ENCODE peak calls at places on chromosomes 1 and 21, in six cellular contexts. E is body of pancreas, T is lower lobe of right lung, Y is cardiac muscle cell, I is brain microvascular endothelial cell, J is BE2C. M is an unnamed sample. For H3K27me3, the result is how much of the 10 kb centered on the place peaks cover.

GRCh38 chr1:198936371-198937083 is 297.7 kb downstream of the PTPRC start:
- DNase-seq in E (no peak), T (no peak), I (peak), Y (peak), J (peak), M (peak)

GRCh38 chr21:15171546-15171945 is 106.7 kb upstream of the NRIP1 start:
- DNase-seq in Y (no peak), E (no peak), J (no peak), I (no peak), T (no peak), M (no peak)

GRCh38 chr21:27649323-27649722 is 682.4 kb upstream of the ADAMTS5 start:
- DNase-seq in Y (peak), E (no peak), T (no peak), J (no peak), I (peak), M (peak)

GRCh38 chr1:10384219-10384618 is 14.6 kb upstream of the PGD start:
- DNase-seq in T (no peak), Y (no peak), I (no peak), E (no peak), J (no peak), M (no peak)

GRCh38 chr1:2314803-2315710 is 76.3 kb downstream of the MORN1 start:
- DNase-seq in E (peak), Y (peak), I (no peak), T (peak), J (peak), M (peak)

GRCh38 chr1:4726620-4727341 is 72.4 kb downstream of the AJAP1 start:
- DNase-seq in I (no peak), Y (no peak), E (no peak), J (peak), T (no peak), M (no peak)

GRCh38 chr1:156657971-156658319 is 16.0 kb downstream of the BCAN start:
- DNase-seq in T (no peak), J (no peak), Y (no peak), I (no peak), E (no peak), M (no peak)

GRCh38 chr1:239856924-239857323 is 234.8 kb upstream of the FMN2 start:
- DNase-seq in Y (no peak), E (no peak), I (no peak), T (no peak), J (no peak), M (no peak)

GRCh38 chr1:181057079-181057478 is 23.3 kb downstream of the MR1 start:
- DNase-seq in E (no peak), T (no peak), Y (no peak), I (no peak), J (no peak), M (no peak)

GRCh38 chr1:98749152-98749756 is 87.7 kb downstream of the SNX7 start:
- DNase-seq in J (no peak), I (no peak), E (no peak), Y (peak), T (no peak), M (peak)

GRCh38 chr1:196115641-196116040 is 492.6 kb downstream of the KCNT2 start:
- DNase-seq in T (no peak), J (no peak), Y (peak), I (peak), E (peak), M (peak)

GRCh38 chr1:54465351-54465811 is 59.2 kb upstream of the SSBP3 start:
- DNase-seq in J (no peak), E (no peak), I (no peak), T (no peak), Y (no peak), M (no peak)

GRCh38 chr1:210377934-210378333 is 49.2 kb downstream of the HHAT start:
- DNase-seq in J (no peak), E (no peak), T (no peak), I (peak), Y (no peak), M (peak)

GRCh38 chr1:80657707-80658106 is 1143.0 kb upstream of the ADGRL2 start:
- DNase-seq in Y (no peak), J (no peak), I (no peak), T (no peak), E (no peak), M (no peak)

GRCh38 chr1:243465738-243466137 is 209.9 kb downstream of the SDCCAG8 start:
- DNase-seq in Y (no peak), T (no peak), E (no peak), J (no peak), I (no peak), M (no peak)

GRCh38 chr1:110130989-110131388 is 18.7 kb downstream of the UBL4B start:
- DNase-seq in E (no peak), Y (no peak), J (no peak), T (no peak), I (no peak), M (no peak)

GRCh38 chr1:117600325-117600916 is 5.4 kb upstream of the TENT5C start:
- DNase-seq in T (no peak), E (no peak), Y (no peak), I (no peak), J (no peak), M (no peak)

GRCh38 chr1:39639333-39640130 is at the start of gene HEYL:
- DNase-seq in T (peak), J (no peak), Y (peak), I (peak), E (peak), M (peak)

GRCh38 chr21:33691945-33692594 is 49.8 kb downstream of the ITSN1 start:
- DNase-seq in J (no peak), E (no peak), Y (no peak), T (no peak), I (no peak), M (no peak)

GRCh38 chr1:156838972-156839371 is 19.9 kb downstream of the INSRR start:
- DNase-seq in I (no peak), E (no peak), T (no peak), Y (peak), J (peak), M (peak)

GRCh38 chr1:216749219-216749618 is 26.0 kb upstream of the ESRRG start:
- DNase-seq in E (no peak), T (no peak), J (no peak), Y (no peak), I (no peak), M (no peak)

GRCh38 chr1:181608951-181609350 is 125.6 kb downstream of the CACNA1E start:
- DNase-seq in E (no peak), J (no peak), Y (no peak), I (no peak), T (no peak), M (no peak)

GRCh38 chr1:67791261-67791660 is 42.0 kb downstream of the GNG12 start:
- DNase-seq in Y (peak), T (no peak), J (no peak), E (no peak), I (peak), M (no peak)

GRCh38 chr1:220335668-220336067 is 63.4 kb upstream of the RAB3GAP2 start:
- DNase-seq in I (no peak), J (no peak), E (peak), T (peak), Y (no peak), M (no peak)

GRCh38 chr1:39635871-39636210 is 3.6 kb downstream of the HEYL start:
- DNase-seq in E (no peak), J (no peak), Y (no peak), I (no peak), T (no peak), M (no peak)

GRCh38 chr1:7375329-7375728 is 395.8 kb upstream of the VAMP3 start:
- DNase-seq in T (no peak), I (no peak), J (no peak), E (no peak), Y (no peak), M (no peak)

GRCh38 chr1:184457500-184457899 is 70.7 kb downstream of the C1orf21 start:
- DNase-seq in E (no peak), J (peak), I (no peak), T (no peak), Y (peak), M (peak)

GRCh38 chr21:46098303-46099141 is 610 bp downstream of the COL6A2 start:
- DNase-seq in I (no peak), J (no peak), T (peak), E (no peak), Y (peak), M (no peak)

GRCh38 chr1:172286629-172287076 is 133.8 kb upstream of the C1orf105 start:
- DNase-seq in J (no peak), I (peak), E (peak), Y (peak), T (no peak), M (peak)

GRCh38 chr1:1160281-1160930 is 13.3 kb upstream of the TTLL10 start:
- DNase-seq in J (no peak), I (no peak), T (no peak), E (no peak), Y (no peak), M (no peak)

GRCh38 chr1:1156140-1157032 is 17.3 kb upstream of the TTLL10 start:
- DNase-seq in I (no peak), Y (no peak), J (no peak), E (no peak), T (no peak), M (no peak)

GRCh38 chr1:1157426-1157913 is 16.2 kb upstream of the TTLL10 start:
- DNase-seq in T (peak), Y (peak), J (peak), E (peak), I (peak), M (peak)

GRCh38 chr1:1157033-1157365 is 16.7 kb upstream of the TTLL10 start:
- DNase-seq in E (no peak), T (no peak), J (no peak), Y (no peak), I (no peak), M (no peak)

DNA sequence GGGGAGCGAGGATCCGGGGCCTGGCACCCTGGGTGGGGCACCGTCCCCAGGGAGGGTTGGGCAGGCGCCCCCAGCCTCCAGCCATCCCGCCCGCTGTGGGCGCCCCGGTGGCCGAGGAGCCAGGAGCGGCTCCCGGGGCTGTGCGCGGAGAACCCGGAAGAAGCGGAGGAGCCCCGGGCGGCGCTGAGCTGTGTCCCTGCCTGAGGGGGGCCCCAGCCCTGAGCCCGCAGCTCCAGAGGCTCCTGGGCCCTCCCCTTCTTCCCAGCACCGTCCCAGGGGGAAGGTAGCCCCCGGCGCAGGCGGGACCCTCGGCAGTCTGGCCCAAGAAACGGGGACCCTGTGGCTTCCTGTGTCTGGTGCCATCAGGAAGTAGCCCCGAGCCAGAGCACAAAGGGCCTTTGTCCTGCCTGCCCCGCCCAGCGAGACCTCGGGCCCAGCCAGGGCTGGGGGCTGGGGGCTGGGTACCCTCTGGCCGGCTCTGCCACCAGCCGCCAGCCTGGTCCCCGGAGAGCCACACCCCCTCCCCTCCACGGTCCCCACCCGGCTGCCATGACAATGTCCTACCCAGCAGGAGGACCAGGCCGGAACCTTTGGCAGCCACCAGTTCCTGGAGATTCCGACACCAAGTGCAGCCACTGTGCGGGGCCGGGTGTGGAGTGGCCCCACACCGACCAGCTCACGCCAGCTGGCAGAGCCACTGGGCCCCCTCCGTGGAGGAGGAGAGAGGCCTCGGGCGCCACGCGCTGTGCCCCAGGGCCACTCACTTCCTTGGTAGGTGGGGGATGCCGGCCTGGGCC is 15.6 kb upstream of the TTLL10 start:
- DNase-seq in J (peak), Y (peak), I (no peak), E (peak), T (peak), M (peak)
- TF ChIP-seq CTCF in J (no peak), Y (no peak), I (no peak), E (no peak), T (no peak), M (no peak)

GRCh38 chr21:36236052-36236730 is 79.6 kb downstream of the DOP1B start:
- DNase-seq in E (no peak), I (no peak), J (no peak), T (no peak), Y (no peak), M (no peak)
- H3K27me3 ChIP-seq in E (under half), I (under half), J (under half), T (under half), Y (under half), M (under half)

DNA sequence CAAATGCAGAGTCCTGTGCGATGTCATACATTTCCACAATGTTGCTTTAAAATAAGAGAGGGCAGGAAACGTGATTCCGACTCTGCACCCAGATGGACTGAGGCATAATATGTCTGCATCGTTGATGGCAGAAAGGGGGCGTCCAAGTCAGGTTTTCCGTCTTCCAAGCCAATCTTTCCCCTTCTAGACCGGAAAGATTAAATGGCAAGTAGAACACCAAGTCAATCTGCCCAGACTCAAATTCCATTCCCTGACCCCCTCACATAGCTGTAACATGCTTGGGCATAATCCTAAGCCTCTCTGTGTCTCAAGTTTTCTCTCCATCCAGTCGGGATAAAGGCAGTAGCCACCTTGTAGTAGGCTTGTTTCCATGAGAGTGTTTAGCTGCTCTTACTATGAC is 14.4 kb downstream of the PCP4 start:
- DNase-seq in I (no peak), J (no peak), E (no peak), T (no peak), Y (no peak), M (no peak)
- TF ChIP-seq CTCF in I (no peak), J (no peak), E (no peak), T (no peak), Y (no peak), M (no peak)

GRCh38 chr1:24165500-24165899 is 21.6 kb downstream of the IFNLR1 start:
- DNase-seq in E (no peak), I (no peak), J (no peak), Y (no peak), T (no peak), M (no peak)
- H3K27me3 ChIP-seq in E (under half), I (under half), J (under half), Y (under half), T (under half), M (under half)

GRCh38 chr1:235821361-235821981 is 45.2 kb downstream of the LYST start:
- DNase-seq in Y (peak), I (peak), T (no peak), E (no peak), J (no peak), M (peak)
- TF ChIP-seq CTCF in Y (no peak), I (peak), T (no peak), E (no peak), J (no peak), M (no peak)

GRCh38 chr1:17743028-17743706 is 12.0 kb upstream of the ACTL8 start:
- DNase-seq in Y (peak), J (no peak), T (no peak), E (no peak), I (no peak), M (peak)
- H3K27me3 ChIP-seq in Y (under half), J (under half), T (under half), E (under half), I (under half), M (under half)

DNA sequence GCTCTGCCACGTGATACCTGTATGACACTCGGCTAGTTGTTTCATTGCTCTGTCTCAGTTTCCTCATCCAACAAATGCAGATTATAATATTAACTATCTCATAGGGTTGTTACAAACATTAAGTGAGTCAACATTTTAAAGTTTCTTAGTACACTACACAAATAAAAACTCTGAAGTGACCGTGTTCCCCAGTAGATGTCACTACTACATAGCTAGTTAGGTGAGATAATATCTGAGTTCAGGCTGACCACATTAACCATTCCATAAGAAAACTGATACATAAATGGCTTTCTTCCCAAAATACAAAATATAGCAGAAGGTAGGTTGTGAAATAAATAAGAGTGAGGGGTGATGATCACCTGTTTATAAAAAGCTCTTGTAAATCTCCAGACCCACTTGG is 214.1 kb downstream of the NUF2 start:
- DNase-seq in E (no peak), T (no peak), Y (peak), J (no peak), I (peak), M (peak)
- TF ChIP-seq CTCF in E (peak), T (no peak), Y (peak), J (peak), I (peak), M (peak)

GRCh38 chr1:37635309-37635902 is 714 bp upstream of the RSPO1 start:
- DNase-seq in Y (no peak), I (no peak), T (no peak), E (no peak), J (no peak), M (no peak)

GRCh38 chr1:37633040-37633949 is 1.4 kb downstream of the RSPO1 start:
- DNase-seq in E (no peak), J (no peak), Y (no peak), I (no peak), T (no peak), M (no peak)

GRCh38 chr1:37636435-37636834 is 1.7 kb upstream of the RSPO1 start:
- DNase-seq in J (no peak), T (no peak), Y (no peak), I (no peak), E (no peak), M (no peak)

GRCh38 chr1:37634554-37635308 is at the start of gene RSPO1:
- DNase-seq in E (no peak), I (no peak), T (no peak), Y (peak), J (peak), M (peak)

GRCh38 chr1:37633950-37634553 is 640 bp downstream of the RSPO1 start:
- DNase-seq in I (no peak), J (peak), T (no peak), E (no peak), Y (no peak), M (no peak)
- H3K27me3 ChIP-seq in I (half or more), J (under half), T (half or more), E (under half), Y (half or more), M (half or more)

GRCh38 chr1:234527346-234527745 is 48.4 kb upstream of the TARBP1 start:
- DNase-seq in I (no peak), T (no peak), Y (no peak), J (no peak), E (no peak), M (no peak)
- TF ChIP-seq CTCF in I (no peak), T (no peak), Y (no peak), J (no peak), E (no peak), M (no peak)

M was measured in fibroblast of lung.